ENCODE peak calls at places on chromosomes 2 and 18, in six cellular contexts. One of them, this sample, is unnamed.
A peak's percentile ranks its signal among the peaks of the same experiment; 100 is the strongest.

GRCh38 chr18:24656571-24656971 is 196.1 kb downstream of the HRH4 start:
- DNase-seq in HCT116: no peak
- DNase-seq in NT2/D1: no peak
- DNase-seq in HepG2: no peak
- DNase-seq in K562: no peak
- DNase-seq in SK-N-SH: no peak
- DNase-seq in this sample: no peak

GRCh38 chr2:175187378-175187777 is 5.9 kb upstream of the ATP5MC3 start:
- DNase-seq in HCT116: no peak
- DNase-seq in NT2/D1: no peak
- DNase-seq in HepG2: peak; percentile 66
- DNase-seq in K562: peak; percentile 43
- DNase-seq in SK-N-SH: peak; percentile 8
- DNase-seq in this sample: no peak

GRCh38 chr2:109513749-109514588 is 99.8 kb downstream of the SEPTIN10 start:
- DNase-seq in HCT116: no peak
- DNase-seq in NT2/D1: no peak
- DNase-seq in HepG2: no peak
- DNase-seq in K562: no peak
- DNase-seq in SK-N-SH: peak; percentile 62
- DNase-seq in this sample: no peak

GRCh38 chr2:73089270-73090030 is 17.9 kb upstream of the SFXN5 start:
- DNase-seq in HCT116: peak; percentile 27
- DNase-seq in NT2/D1: no peak
- DNase-seq in HepG2: peak; percentile 70
- DNase-seq in K562: no peak
- DNase-seq in SK-N-SH: no peak
- DNase-seq in this sample: no peak

GRCh38 chr2:154439156-154439555 is 259.3 kb upstream of the KCNJ3 start:
- DNase-seq in HCT116: no peak
- DNase-seq in NT2/D1: no peak
- DNase-seq in HepG2: peak; percentile 13
- DNase-seq in K562: no peak
- DNase-seq in SK-N-SH: no peak
- DNase-seq in this sample: no peak

GRCh38 chr18:68177807-68178702 is 536.9 kb downstream of the TMX3 start:
- DNase-seq in HCT116: no peak
- DNase-seq in NT2/D1: no peak
- DNase-seq in HepG2: peak; percentile 74
- DNase-seq in K562: no peak
- DNase-seq in SK-N-SH: peak; percentile 2
- DNase-seq in this sample: no peak

GRCh38 chr18:5546660-5547059 is 2.9 kb upstream of the EPB41L3 start:
- DNase-seq in HCT116: no peak
- DNase-seq in NT2/D1: no peak
- DNase-seq in HepG2: no peak
- DNase-seq in K562: no peak
- DNase-seq in SK-N-SH: peak; percentile 33
- DNase-seq in this sample: no peak

GRCh38 chr2:39494784-39495251 is 57.7 kb upstream of the MAP4K3 start:
- DNase-seq in HCT116: no peak
- DNase-seq in NT2/D1: no peak
- DNase-seq in HepG2: no peak
- DNase-seq in K562: peak; percentile 30
- DNase-seq in SK-N-SH: no peak
- DNase-seq in this sample: no peak

GRCh38 chr2:100173907-100174525 is 31.6 kb upstream of the AFF3 start:
- DNase-seq in HCT116: no peak
- DNase-seq in NT2/D1: no peak
- DNase-seq in HepG2: no peak
- DNase-seq in K562: no peak
- DNase-seq in SK-N-SH: no peak
- DNase-seq in this sample: no peak

GRCh38 chr2:59354498-59354897 is 1113.4 kb upstream of the FANCL start:
- DNase-seq in HCT116: no peak
- DNase-seq in NT2/D1: no peak
- DNase-seq in HepG2: no peak
- DNase-seq in K562: no peak
- DNase-seq in SK-N-SH: no peak
- DNase-seq in this sample: no peak

GRCh38 chr2:240895656-240896388 is at the start of gene MAB21L4:
- DNase-seq in HCT116: peak; percentile 58
- DNase-seq in NT2/D1: no peak
- DNase-seq in HepG2: peak; percentile 45
- DNase-seq in K562: no peak
- DNase-seq in SK-N-SH: no peak
- DNase-seq in this sample: no peak

GRCh38 chr2:9897796-9898195 is 53.7 kb upstream of the GRHL1 start:
- DNase-seq in HCT116: no peak
- DNase-seq in NT2/D1: no peak
- DNase-seq in HepG2: no peak
- DNase-seq in K562: no peak
- DNase-seq in SK-N-SH: no peak
- DNase-seq in this sample: no peak

GRCh38 chr2:161427413-161428239 is 11.5 kb downstream of the TBR1 start:
- DNase-seq in HCT116: no peak
- DNase-seq in NT2/D1: no peak
- DNase-seq in HepG2: no peak
- DNase-seq in K562: no peak
- DNase-seq in SK-N-SH: no peak
- DNase-seq in this sample: peak; percentile 75

GRCh38 chr18:45980229-45980628 is 13.1 kb upstream of the EPG5 start:
- DNase-seq in HCT116: no peak
- DNase-seq in NT2/D1: no peak
- DNase-seq in HepG2: no peak
- DNase-seq in K562: no peak
- DNase-seq in SK-N-SH: no peak
- DNase-seq in this sample: no peak

GRCh38 chr18:49025767-49026500 is 75.2 kb upstream of the SMAD7 start:
- DNase-seq in HCT116: no peak
- DNase-seq in NT2/D1: no peak
- DNase-seq in HepG2: no peak
- DNase-seq in K562: no peak
- DNase-seq in SK-N-SH: no peak
- DNase-seq in this sample: no peak

GRCh38 chr2:70919672-70920366 is 15.9 kb upstream of the ATP6V1B1 start:
- DNase-seq in HCT116: peak; percentile 54
- DNase-seq in NT2/D1: peak; percentile 86
- DNase-seq in HepG2: peak; percentile 80
- DNase-seq in K562: peak; percentile 72
- DNase-seq in SK-N-SH: peak; percentile 83
- DNase-seq in this sample: peak; percentile 99

GRCh38 chr2:236665572-236666118 is 96.0 kb downstream of the ACKR3 start:
- DNase-seq in HCT116: no peak
- DNase-seq in NT2/D1: no peak
- DNase-seq in HepG2: no peak
- DNase-seq in K562: no peak
- DNase-seq in SK-N-SH: no peak
- DNase-seq in this sample: no peak

GRCh38 chr2:43105586-43106562 is 120.5 kb downstream of the ZFP36L2 start:
- DNase-seq in HCT116: peak; percentile 4
- DNase-seq in NT2/D1: no peak
- DNase-seq in HepG2: peak; percentile 44
- DNase-seq in K562: peak; percentile 80
- DNase-seq in SK-N-SH: peak; percentile 68
- DNase-seq in this sample: no peak

GRCh38 chr2:239263937-239264837 is 136.6 kb downstream of the HDAC4 start:
- DNase-seq in HCT116: no peak
- DNase-seq in NT2/D1: no peak
- DNase-seq in HepG2: no peak
- DNase-seq in K562: no peak
- DNase-seq in SK-N-SH: no peak
- DNase-seq in this sample: no peak

GRCh38 chr2:105934467-105934866 is 189.8 kb downstream of the NCK2 start:
- DNase-seq in HCT116: no peak
- DNase-seq in NT2/D1: no peak
- DNase-seq in HepG2: peak; percentile 66
- DNase-seq in K562: no peak
- DNase-seq in SK-N-SH: no peak
- DNase-seq in this sample: no peak

GRCh38 chr2:178193823-178194599 is at the start of gene OSBPL6:
- DNase-seq in HCT116: peak; percentile 51
- DNase-seq in NT2/D1: peak; percentile 70
- DNase-seq in HepG2: peak; percentile 28
- DNase-seq in K562: peak; percentile 95
- DNase-seq in SK-N-SH: peak; percentile 97
- DNase-seq in this sample: peak; percentile 76

GRCh38 chr2:96157649-96158553 is 12.7 kb upstream of the DUSP2 start:
- DNase-seq in HCT116: no peak
- DNase-seq in NT2/D1: no peak
- DNase-seq in HepG2: no peak
- DNase-seq in K562: peak; percentile 87
- DNase-seq in SK-N-SH: peak; percentile 17
- DNase-seq in this sample: no peak

GRCh38 chr2:197946562-197946961 is 142.2 kb downstream of the PLCL1 start:
- DNase-seq in HCT116: no peak
- DNase-seq in NT2/D1: peak; percentile 33
- DNase-seq in HepG2: no peak
- DNase-seq in K562: no peak
- DNase-seq in SK-N-SH: no peak
- DNase-seq in this sample: no peak

GRCh38 chr2:139622691-139623090 is 842.5 kb upstream of the NXPH2 start:
- DNase-seq in HCT116: no peak
- DNase-seq in NT2/D1: no peak
- DNase-seq in HepG2: no peak
- DNase-seq in K562: no peak
- DNase-seq in SK-N-SH: no peak
- DNase-seq in this sample: no peak

GRCh38 chr18:46169464-46169941 is 65.3 kb downstream of the HAUS1 start:
- DNase-seq in HCT116: no peak
- DNase-seq in NT2/D1: no peak
- DNase-seq in HepG2: peak; percentile 58
- DNase-seq in K562: peak; percentile 50
- DNase-seq in SK-N-SH: no peak
- DNase-seq in this sample: no peak

GRCh38 chr2:134402385-134402784 is 148.5 kb downstream of the MGAT5 start:
- DNase-seq in HCT116: no peak
- DNase-seq in NT2/D1: no peak
- DNase-seq in HepG2: peak; percentile 61
- DNase-seq in K562: no peak
- DNase-seq in SK-N-SH: no peak
- DNase-seq in this sample: no peak

DNA sequence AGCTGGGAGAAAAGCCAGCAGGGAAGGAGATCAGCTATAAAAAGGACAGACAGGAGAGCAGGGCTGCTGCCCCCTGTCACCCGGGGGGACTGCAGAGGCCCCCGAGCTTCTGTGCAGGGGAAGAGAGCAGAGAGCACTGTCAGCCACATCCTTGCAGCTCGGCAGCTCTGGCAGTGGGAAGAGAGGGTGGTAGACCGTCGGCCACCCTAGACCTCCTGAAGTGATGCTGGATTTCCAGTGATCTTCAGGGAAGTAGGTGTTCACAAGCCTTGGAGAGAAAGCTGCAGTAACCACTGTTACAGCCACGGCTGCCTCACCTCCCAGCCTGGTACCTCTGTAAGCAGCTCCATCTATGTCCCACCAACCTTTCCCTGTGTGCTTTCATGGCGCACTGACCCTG is 134.9 kb downstream of the TFCP2L1 start:
- DNase-seq in HCT116: no peak
- DNase-seq in NT2/D1: no peak
- DNase-seq in HepG2: no peak
- DNase-seq in K562: no peak
- DNase-seq in SK-N-SH: no peak
- DNase-seq in this sample: no peak
- TF ChIP-seq YY1 in HCT116: no peak
- TF ChIP-seq YY1 in NT2/D1: no peak
- TF ChIP-seq YY1 in HepG2: no peak
- TF ChIP-seq YY1 in K562: no peak
- TF ChIP-seq YY1 in SK-N-SH: no peak
- TF ChIP-seq YY1 in this sample: no peak

GRCh38 chr2:191625016-191625415 is 52.9 kb upstream of the NABP1 start:
- DNase-seq in HCT116: no peak
- DNase-seq in NT2/D1: no peak
- DNase-seq in HepG2: peak; percentile 75
- DNase-seq in K562: no peak
- DNase-seq in SK-N-SH: peak; percentile 10
- DNase-seq in this sample: no peak
- TF ChIP-seq YY1 in HCT116: no peak
- TF ChIP-seq YY1 in NT2/D1: no peak
- TF ChIP-seq YY1 in HepG2: no peak
- TF ChIP-seq YY1 in K562: no peak
- TF ChIP-seq YY1 in SK-N-SH: no peak
- TF ChIP-seq YY1 in this sample: no peak

GRCh38 chr18:42339324-42339723 is 384.3 kb downstream of the PIK3C3 start:
- DNase-seq in HCT116: no peak
- DNase-seq in NT2/D1: no peak
- DNase-seq in HepG2: peak; percentile 80
- DNase-seq in K562: no peak
- DNase-seq in SK-N-SH: no peak
- DNase-seq in this sample: no peak

GRCh38 chr18:42336139-42336538 is 381.1 kb downstream of the PIK3C3 start:
- DNase-seq in HCT116: no peak
- DNase-seq in NT2/D1: no peak
- DNase-seq in HepG2: no peak
- DNase-seq in K562: no peak
- DNase-seq in SK-N-SH: no peak
- DNase-seq in this sample: no peak

GRCh38 chr18:42340423-42341009 is 385.5 kb downstream of the PIK3C3 start:
- DNase-seq in HCT116: no peak
- DNase-seq in NT2/D1: no peak
- DNase-seq in HepG2: peak; percentile 69
- DNase-seq in K562: no peak
- DNase-seq in SK-N-SH: no peak
- DNase-seq in this sample: no peak

GRCh38 chr18:42341423-42341822 is 386.4 kb downstream of the PIK3C3 start:
- DNase-seq in HCT116: no peak
- DNase-seq in NT2/D1: no peak
- DNase-seq in HepG2: peak; percentile 46
- DNase-seq in K562: no peak
- DNase-seq in SK-N-SH: no peak
- DNase-seq in this sample: no peak

GRCh38 chr18:42338683-42339082 is 383.6 kb downstream of the PIK3C3 start:
- DNase-seq in HCT116: no peak
- DNase-seq in NT2/D1: peak; percentile 11
- DNase-seq in HepG2: peak; percentile 88
- DNase-seq in K562: no peak
- DNase-seq in SK-N-SH: no peak
- DNase-seq in this sample: no peak
- TF ChIP-seq YY1 in HCT116: no peak
- TF ChIP-seq YY1 in NT2/D1: no peak
- TF ChIP-seq YY1 in HepG2: no peak
- TF ChIP-seq YY1 in K562: no peak
- TF ChIP-seq YY1 in SK-N-SH: no peak
- TF ChIP-seq YY1 in this sample: no peak

GRCh38 chr18:69647695-69648094 is 247.0 kb downstream of the DOK6 start:
- DNase-seq in HCT116: no peak
- DNase-seq in NT2/D1: no peak
- DNase-seq in HepG2: no peak
- DNase-seq in K562: no peak
- DNase-seq in SK-N-SH: no peak
- DNase-seq in this sample: no peak

GRCh38 chr18:69651243-69651642 is 250.6 kb downstream of the DOK6 start:
- DNase-seq in HCT116: no peak
- DNase-seq in NT2/D1: no peak
- DNase-seq in HepG2: no peak
- DNase-seq in K562: no peak
- DNase-seq in SK-N-SH: no peak
- DNase-seq in this sample: no peak

GRCh38 chr18:69649678-69650077 is 249.0 kb downstream of the DOK6 start:
- DNase-seq in HCT116: no peak
- DNase-seq in NT2/D1: no peak
- DNase-seq in HepG2: no peak
- DNase-seq in K562: no peak
- DNase-seq in SK-N-SH: no peak
- DNase-seq in this sample: no peak

GRCh38 chr18:69648486-69648885 is 247.8 kb downstream of the DOK6 start:
- DNase-seq in HCT116: no peak
- DNase-seq in NT2/D1: no peak
- DNase-seq in HepG2: peak; percentile 6
- DNase-seq in K562: no peak
- DNase-seq in SK-N-SH: no peak
- DNase-seq in this sample: no peak
- TF ChIP-seq YY1 in HCT116: no peak
- TF ChIP-seq YY1 in NT2/D1: no peak
- TF ChIP-seq YY1 in HepG2: no peak
- TF ChIP-seq YY1 in K562: no peak
- TF ChIP-seq YY1 in SK-N-SH: no peak
- TF ChIP-seq YY1 in this sample: no peak

This sample was measured in H1.